ENCODE peak calls at places on chromosomes 12 and 14, in nine cellular contexts. L, F, Q, A, R, U, Y, D and V are unnamed samples. For H3K4me1 and H3K9me3, the result is how much of the 10 kb centered on the place peaks cover.

GRCh38 chr14:22333408-22334274 is 255.4 kb downstream of the DAD1 start:
- DNase-seq in L (peak), F (no peak), Q (peak), A (peak), R (no peak), U (no peak), Y (peak), D (peak), V (no peak)

GRCh38 chr14:50677527-50678063 is 9.5 kb upstream of the SAV1 start:
- DNase-seq in L (peak), F (no peak), Q (no peak), A (peak), R (no peak), U (no peak), Y (peak), D (no peak), V (no peak)

GRCh38 chr12:24979971-24980730 is 31.2 kb upstream of the BCAT1 start:
- DNase-seq in L (no peak), F (no peak), Q (no peak), A (no peak), R (no peak), U (no peak), Y (no peak), D (no peak), V (no peak)

GRCh38 chr12:63294327-63294632 is 143.3 kb upstream of the AVPR1A start:
- DNase-seq in L (peak), F (no peak), Q (no peak), A (peak), R (no peak), U (no peak), Y (peak), D (peak), V (peak)

GRCh38 chr12:56631790-56632700 is 1.9 kb upstream of the BAZ2A start:
- DNase-seq in L (peak), F (peak), Q (no peak), A (peak), R (no peak), U (no peak), Y (peak), D (peak), V (peak)

GRCh38 chr12:77102691-77103090 is 37.3 kb upstream of the E2F7 start:
- DNase-seq in L (peak), F (no peak), Q (no peak), A (peak), R (no peak), U (no peak), Y (peak), D (peak), V (no peak)

GRCh38 chr14:86521032-86521730 is 991.2 kb downstream of the FLRT2 start:
- DNase-seq in L (no peak), F (peak), Q (no peak), A (no peak), R (no peak), U (no peak), Y (no peak), D (no peak), V (no peak)

GRCh38 chr14:65329911-65330310 is 82.6 kb upstream of the FUT8 start:
- DNase-seq in L (no peak), F (peak), Q (no peak), A (no peak), R (no peak), U (no peak), Y (no peak), D (no peak), V (no peak)

GRCh38 chr14:21025374-21026151 is 702 bp upstream of the NDRG2 start:
- DNase-seq in L (no peak), F (peak), Q (no peak), A (no peak), R (peak), U (no peak), Y (no peak), D (peak), V (no peak)

GRCh38 chr12:75058228-75058627 is 151.4 kb downstream of the KCNC2 start:
- DNase-seq in L (peak), F (no peak), Q (no peak), A (no peak), R (no peak), U (no peak), Y (no peak), D (no peak), V (no peak)

GRCh38 chr14:101082036-101082435 is 178.5 kb upstream of the RTL1 start:
- DNase-seq in L (no peak), F (no peak), Q (no peak), A (no peak), R (no peak), U (no peak), Y (no peak), D (no peak), V (no peak)

GRCh38 chr12:25995906-25996305 is 37.4 kb downstream of the RASSF8 start:
- DNase-seq in L (peak), F (no peak), Q (no peak), A (peak), R (no peak), U (no peak), Y (peak), D (no peak), V (no peak)

GRCh38 chr12:84413656-84414055 is 498.9 kb downstream of the SLC6A15 start:
- DNase-seq in L (no peak), F (no peak), Q (no peak), A (no peak), R (no peak), U (no peak), Y (no peak), D (no peak), V (no peak)

GRCh38 chr14:42224053-42224888 is 617.6 kb downstream of the LRFN5 start:
- DNase-seq in L (peak), F (peak), Q (no peak), A (peak), R (no peak), U (peak), Y (peak), D (peak), V (peak)

GRCh38 chr12:110109037-110109836 is 14.9 kb upstream of the IFT81 start:
- DNase-seq in L (peak), F (peak), Q (no peak), A (peak), R (no peak), U (peak), Y (peak), D (no peak), V (peak)

GRCh38 chr12:46839232-46839631 is 13.4 kb upstream of the SLC38A4 start:
- DNase-seq in L (peak), F (no peak), Q (no peak), A (no peak), R (no peak), U (no peak), Y (peak), D (no peak), V (no peak)

GRCh38 chr12:123057505-123058265 is 77.2 kb downstream of the ARL6IP4 start:
- DNase-seq in L (no peak), F (no peak), Q (no peak), A (peak), R (no peak), U (no peak), Y (no peak), D (no peak), V (no peak)

GRCh38 chr12:121050725-121051124 is 11.7 kb upstream of the OASL start:
- DNase-seq in L (peak), F (no peak), Q (no peak), A (no peak), R (no peak), U (no peak), Y (peak), D (peak), V (no peak)

GRCh38 chr12:9975614-9976013 is 4.4 kb downstream of the CLEC12A start:
- DNase-seq in L (no peak), F (no peak), Q (no peak), A (no peak), R (no peak), U (no peak), Y (no peak), D (no peak), V (no peak)

GRCh38 chr12:39401459-39401858 is 41.5 kb downstream of the KIF21A start:
- DNase-seq in L (no peak), F (no peak), Q (no peak), A (peak), R (no peak), U (no peak), Y (peak), D (no peak), V (no peak)

GRCh38 chr12:41701943-41702601 is 442.6 kb downstream of the GXYLT1 start:
- DNase-seq in L (no peak), F (no peak), Q (no peak), A (no peak), R (no peak), U (no peak), Y (no peak), D (no peak), V (no peak)

GRCh38 chr14:68384335-68384734 is 408.5 kb downstream of the ZFP36L1 start:
- DNase-seq in L (no peak), F (no peak), Q (no peak), A (no peak), R (no peak), U (no peak), Y (peak), D (no peak), V (no peak)

GRCh38 chr12:125033296-125033695 is 31.9 kb upstream of the AACS start:
- DNase-seq in L (no peak), F (no peak), Q (no peak), A (no peak), R (no peak), U (no peak), Y (no peak), D (no peak), V (no peak)

GRCh38 chr12:26052652-26053051 is 72.2 kb downstream of the BHLHE41 start:
- DNase-seq in L (no peak), F (no peak), Q (peak), A (no peak), R (no peak), U (no peak), Y (no peak), D (no peak), V (no peak)

GRCh38 chr14:65187421-65188049 is 85.2 kb upstream of the MAX start:
- DNase-seq in L (no peak), F (no peak), Q (no peak), A (no peak), R (no peak), U (no peak), Y (no peak), D (no peak), V (no peak)

GRCh38 chr12:646303-647038 is 16.8 kb downstream of the NINJ2 start:
- DNase-seq in L (no peak), F (no peak), Q (no peak), A (no peak), R (no peak), U (no peak), Y (peak), D (no peak), V (no peak)

GRCh38 chr14:75176142-75176820 is at the start of gene TMED10:
- DNase-seq in L (peak), F (peak), Q (no peak), A (peak), R (no peak), U (peak), Y (peak), D (peak), V (peak)

GRCh38 chr12:78863482-78864427 is 819 bp upstream of the SYT1 start:
- DNase-seq in L (peak), F (peak), Q (no peak), A (peak), R (no peak), U (peak), Y (peak), D (peak), V (peak)

GRCh38 chr14:24274101-24274543 is 2.7 kb upstream of the RABGGTA start:
- DNase-seq in L (peak), F (no peak), Q (no peak), A (peak), R (no peak), U (no peak), Y (no peak), D (no peak), V (no peak)

GRCh38 chr14:58809520-58809919 is 171.8 kb downstream of the DACT1 start:
- DNase-seq in L (no peak), F (no peak), Q (no peak), A (no peak), R (no peak), U (no peak), Y (no peak), D (no peak), V (no peak)

GRCh38 chr12:64716839-64717455 is 42.3 kb downstream of the GNS start:
- DNase-seq in L (no peak), F (no peak), Q (no peak), A (peak), R (no peak), U (no peak), Y (no peak), D (no peak), V (no peak)

GRCh38 chr14:22558221-22558913 is 30.7 kb downstream of the DAD1 start:
- DNase-seq in L (no peak), F (no peak), Q (no peak), A (no peak), R (no peak), U (no peak), Y (no peak), D (no peak), V (no peak)

GRCh38 chr12:118391424-118391823 is 15.1 kb downstream of the SUDS3 start:
- DNase-seq in L (no peak), F (no peak), Q (no peak), A (no peak), R (no peak), U (no peak), Y (no peak), D (no peak), V (no peak)

GRCh38 chr12:111093428-111094142 is 173.2 kb upstream of the MYL2 start:
- DNase-seq in L (no peak), F (no peak), Q (no peak), A (no peak), R (no peak), U (no peak), Y (no peak), D (no peak), V (no peak)

GRCh38 chr14:51666831-51667230 is 15.1 kb downstream of the FRMD6 start:
- DNase-seq in L (no peak), F (no peak), Q (no peak), A (no peak), R (no peak), U (no peak), Y (no peak), D (no peak), V (no peak)

GRCh38 chr12:121789233-121789781 is 4.2 kb downstream of the RHOF start:
- DNase-seq in L (no peak), F (no peak), Q (no peak), A (no peak), R (no peak), U (no peak), Y (no peak), D (no peak), V (no peak)

GRCh38 chr12:90611048-90611447 is 343.9 kb downstream of the CCER1 start:
- DNase-seq in L (no peak), F (no peak), Q (no peak), A (no peak), R (no peak), U (no peak), Y (no peak), D (no peak), V (no peak)

DNA sequence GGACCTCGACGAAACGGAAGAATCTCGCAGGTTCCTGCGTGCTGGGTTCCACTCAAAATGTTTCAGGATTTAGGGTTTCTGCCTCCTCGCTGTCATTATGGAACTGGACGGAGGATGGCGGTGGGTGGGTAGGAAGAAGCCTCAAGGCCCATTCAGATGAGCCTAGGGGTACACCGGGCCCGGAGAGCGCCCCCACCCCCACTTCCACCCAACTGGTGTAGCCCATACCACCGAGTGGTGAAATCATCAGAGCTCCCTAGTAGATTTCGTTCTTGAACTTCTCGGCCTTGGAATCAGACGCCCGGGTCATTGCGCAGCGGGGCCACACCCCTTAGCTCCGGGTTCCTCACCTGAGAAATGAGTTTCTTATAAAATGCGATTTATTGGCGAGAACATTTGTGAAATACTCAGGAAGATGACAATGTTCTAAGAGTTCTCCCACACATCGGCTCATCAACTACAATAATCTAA is 13.3 kb upstream of the TBX3 start:
- DNase-seq in L (no peak), F (no peak), Q (no peak), A (no peak), R (no peak), U (no peak), Y (no peak), D (no peak), V (no peak)
- H3K4me1 ChIP-seq in L (under half), F (under half), Q (under half), A (under half), R (under half), U (under half), Y (under half), D (under half), V (under half)

GRCh38 chr12:6554168-6554989 is 1.5 kb downstream of the IFFO1 start:
- DNase-seq in L (peak), F (peak), Q (no peak), A (peak), R (no peak), U (no peak), Y (peak), D (peak), V (peak)
- H3K4me3 ChIP-seq in L (peak), F (peak), Q (peak), A (peak), R (peak), U (no peak), Y (peak), D (peak), V (no peak)

GRCh38 chr14:40899435-40899834 is 707.2 kb upstream of the LRFN5 start:
- DNase-seq in L (no peak), F (no peak), Q (no peak), A (no peak), R (no peak), U (no peak), Y (no peak), D (no peak), V (no peak)
- H3K9me3 ChIP-seq in L (under half), F (under half), Q (under half), A (under half), R (under half), U (under half), Y (under half), D (under half), V (under half)

GRCh38 chr14:91350483-91350812 is 67.2 kb downstream of the CCDC88C start:
- DNase-seq in L (no peak), F (no peak), Q (no peak), A (no peak), R (no peak), U (no peak), Y (no peak), D (no peak), V (no peak)
- H3K4me1 ChIP-seq in L (under half), F (under half), Q (under half), A (under half), R (under half), U (under half), Y (under half), D (under half), V (under half)

DNA sequence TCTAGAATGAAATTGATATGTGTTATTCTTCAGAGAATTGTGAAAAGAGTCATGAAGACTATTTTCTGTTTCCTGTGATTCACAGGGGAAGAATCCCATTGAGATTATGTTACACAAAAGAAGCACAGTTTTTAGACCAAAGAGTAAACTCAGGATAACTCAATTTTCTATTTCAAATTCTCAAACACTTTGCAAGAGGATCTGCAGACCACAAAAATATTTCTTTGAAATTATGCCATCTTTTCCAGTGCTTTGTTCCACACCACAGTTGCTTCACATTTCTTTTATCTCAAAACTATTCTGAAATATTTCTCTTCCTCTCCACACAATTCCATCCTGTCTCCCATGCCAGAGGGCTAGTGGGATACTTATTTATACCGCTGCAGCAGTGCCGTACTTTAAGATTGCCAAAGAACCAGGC is 188.9 kb upstream of the FOXG1 start:
- DNase-seq in L (no peak), F (no peak), Q (no peak), A (peak), R (no peak), U (peak), Y (no peak), D (peak), V (no peak)
- H3K4me3 ChIP-seq in L (no peak), F (no peak), Q (no peak), A (no peak), R (no peak), U (peak), Y (no peak), D (no peak), V (no peak)

DNA sequence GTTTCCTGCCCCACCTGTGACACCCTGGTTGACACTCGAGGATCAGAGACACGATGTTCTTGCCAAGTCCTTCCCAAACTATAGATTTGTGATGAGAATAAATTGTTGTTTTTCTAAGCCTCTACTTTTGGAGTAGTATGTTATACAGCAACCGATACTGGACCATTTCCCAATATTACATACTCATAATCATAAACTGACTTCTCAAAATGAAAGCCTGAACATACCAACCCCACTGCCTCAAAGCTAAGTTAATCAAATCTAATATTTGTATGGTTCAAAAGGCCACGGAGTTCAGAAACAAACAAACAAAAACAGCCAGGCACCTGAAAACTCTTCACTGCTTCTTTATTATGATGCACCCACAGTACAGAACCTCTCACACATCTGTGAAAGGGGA is 52.3 kb upstream of the GPHB5 start:
- DNase-seq in L (no peak), F (no peak), Q (no peak), A (no peak), R (no peak), U (no peak), Y (no peak), D (no peak), V (no peak)
- H3K9me3 ChIP-seq in L (under half), F (under half), Q (under half), A (under half), R (under half), U (under half), Y (under half), D (under half), V (under half)

GRCh38 chr14:103088921-103089320 is 4.9 kb downstream of the LBHD2 start:
- DNase-seq in L (no peak), F (no peak), Q (no peak), A (no peak), R (no peak), U (no peak), Y (no peak), D (no peak), V (no peak)

GRCh38 chr14:103086771-103087342 is 2.8 kb downstream of the LBHD2 start:
- DNase-seq in L (no peak), F (no peak), Q (no peak), A (no peak), R (no peak), U (no peak), Y (no peak), D (no peak), V (no peak)

GRCh38 chr14:103089386-103090335 is 4.9 kb upstream of the EXOC3L4 start:
- DNase-seq in L (no peak), F (no peak), Q (no peak), A (no peak), R (no peak), U (no peak), Y (no peak), D (no peak), V (no peak)

GRCh38 chr14:103085106-103086091 is 1.4 kb downstream of the LBHD2 start:
- DNase-seq in L (no peak), F (no peak), Q (no peak), A (no peak), R (no peak), U (no peak), Y (peak), D (no peak), V (peak)

DNA sequence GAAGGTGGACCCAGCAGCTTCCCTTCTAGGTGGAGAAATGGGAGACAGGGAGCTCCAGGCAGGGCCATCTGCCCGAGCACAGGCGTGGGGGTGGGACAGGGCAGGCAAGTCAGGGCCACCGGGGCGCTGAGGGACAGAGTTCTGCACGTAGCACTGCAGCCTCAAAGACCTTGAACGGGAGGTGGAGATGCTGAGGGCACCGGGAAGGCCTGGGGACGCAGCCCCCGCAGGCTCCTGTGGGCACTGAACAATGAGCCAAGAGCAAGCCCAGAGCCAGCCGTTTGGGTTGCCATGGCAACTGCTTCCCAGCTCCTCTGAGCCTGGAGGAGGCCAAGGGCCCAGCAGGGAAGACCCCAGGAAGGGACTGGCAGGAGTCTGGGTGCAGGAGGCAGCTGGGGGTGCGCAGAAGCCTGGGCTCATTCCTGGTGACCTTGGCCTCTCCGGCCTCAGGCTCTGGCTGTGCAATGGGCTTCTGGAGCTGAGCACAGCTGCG is 3.4 kb downstream of the LBHD2 start:
- DNase-seq in L (no peak), F (no peak), Q (no peak), A (no peak), R (no peak), U (no peak), Y (no peak), D (no peak), V (no peak)
- H3K4me1 ChIP-seq in L (under half), F (under half), Q (under half), A (under half), R (under half), U (under half), Y (under half), D (under half), V (under half)

GRCh38 chr14:104758981-104759975 is 6.3 kb downstream of the SIVA1 start:
- DNase-seq in L (no peak), F (no peak), Q (no peak), A (no peak), R (no peak), U (no peak), Y (no peak), D (no peak), V (no peak)
- H3K4me3 ChIP-seq in L (no peak), F (no peak), Q (no peak), A (no peak), R (no peak), U (no peak), Y (no peak), D (no peak), V (no peak)